ENCODE peak calls at places on chromosomes 6 and 20, in ten cellular contexts. Y, C, E, P, M, U, Z, V, W and K are unnamed samples.

GRCh38 chr6:72689107-72689954 is 67.5 kb downstream of the KCNQ5 start:
- DNase-seq in W (no peak), V (no peak), E (no peak), Z (no peak), Y (no peak), M (no peak), C (no peak), U (no peak), P (no peak), K (no peak)

GRCh38 chr6:134247271-134247833 is 70.6 kb downstream of the SGK1 start:
- DNase-seq in W (no peak), C (no peak), Z (peak), V (peak), E (no peak), P (peak), M (no peak), U (no peak), Y (no peak), K (no peak)

GRCh38 chr6:117397536-117398227 is 28.1 kb downstream of the ROS1 start:
- DNase-seq in Y (no peak), U (peak), M (no peak), P (no peak), E (no peak), C (peak), V (no peak), Z (no peak), W (no peak), K (no peak)

GRCh38 chr20:58447733-58448391 is 58.8 kb downstream of the VAPB start:
- DNase-seq in V (peak), P (peak), W (peak), Y (peak), M (no peak), U (peak), E (no peak), C (peak), Z (no peak), K (peak)

GRCh38 chr20:35663516-35663812 is 1.2 kb downstream of the CPNE1 start:
- DNase-seq in Z (no peak), C (no peak), Y (no peak), V (no peak), U (no peak), E (no peak), W (no peak), M (no peak), P (no peak), K (no peak)

GRCh38 chr6:90008908-90009501 is 114.7 kb downstream of the GJA10 start:
- DNase-seq in M (peak), Y (no peak), U (peak), V (no peak), W (no peak), C (peak), P (no peak), Z (no peak), E (no peak), K (no peak)

GRCh38 chr6:110958332-110959192 is at the start of gene GTF3C6:
- DNase-seq in W (peak), U (peak), M (peak), E (peak), Z (peak), V (peak), Y (peak), C (peak), P (peak), K (peak)

GRCh38 chr20:32285621-32286334 is 8.3 kb downstream of the KIF3B start:
- DNase-seq in Y (no peak), W (no peak), C (peak), P (no peak), Z (no peak), V (no peak), U (no peak), M (no peak), E (peak), K (no peak)

GRCh38 chr6:34829137-34829536 is 37.3 kb downstream of the BLTP3A start:
- DNase-seq in P (no peak), V (no peak), U (no peak), Y (no peak), Z (no peak), W (no peak), M (no peak), E (no peak), C (no peak), K (no peak)

GRCh38 chr6:73169111-73169510 is 56.2 kb downstream of the KHDC1L start:
- DNase-seq in P (no peak), W (no peak), M (no peak), U (peak), E (no peak), V (no peak), Y (no peak), Z (no peak), C (peak), K (no peak)

GRCh38 chr6:162119349-162119748 is 608.2 kb downstream of the PRKN start:
- DNase-seq in W (no peak), Y (peak), M (no peak), U (peak), V (no peak), Z (no peak), E (no peak), P (no peak), C (no peak), K (no peak)

GRCh38 chr6:1383729-1384548 is 5.4 kb upstream of the FOXF2 start:
- DNase-seq in C (no peak), W (no peak), U (no peak), M (no peak), Z (no peak), V (no peak), Y (no peak), E (no peak), P (no peak), K (no peak)

GRCh38 chr20:37278966-37279590 is 10.4 kb upstream of the MANBAL start:
- DNase-seq in Z (no peak), U (no peak), Y (no peak), P (no peak), V (no peak), E (no peak), W (no peak), C (no peak), M (no peak), K (no peak)

GRCh38 chr6:139944131-139944530 is 569.7 kb upstream of the CITED2 start:
- DNase-seq in Z (no peak), C (no peak), V (no peak), Y (no peak), E (no peak), P (no peak), W (no peak), U (no peak), M (no peak), K (no peak)

GRCh38 chr20:37823276-37823980 is 79.5 kb upstream of the VSTM2L start:
- DNase-seq in M (peak), U (no peak), P (no peak), E (no peak), Z (no peak), V (no peak), Y (no peak), W (no peak), C (peak), K (no peak)

GRCh38 chr6:138597336-138597735 is 98.0 kb upstream of the NHSL1 start:
- DNase-seq in P (no peak), W (no peak), C (no peak), M (no peak), U (peak), Y (no peak), E (no peak), Z (no peak), V (no peak), K (no peak)

GRCh38 chr6:108982154-108983113 is 112.2 kb downstream of the SESN1 start:
- DNase-seq in E (no peak), U (no peak), W (no peak), V (no peak), P (no peak), Z (no peak), C (no peak), Y (no peak), M (no peak), K (no peak)

GRCh38 chr6:40723967-40724366 is 136.8 kb upstream of the LRFN2 start:
- DNase-seq in Y (no peak), W (no peak), Z (no peak), M (no peak), P (no peak), U (no peak), C (no peak), E (no peak), V (no peak), K (no peak)

GRCh38 chr6:75855047-75855446 is 106.0 kb downstream of the MYO6 start:
- DNase-seq in V (peak), W (peak), Y (peak), P (no peak), Z (no peak), C (peak), U (peak), E (no peak), M (peak), K (peak)

GRCh38 chr20:44573501-44573869 is 8.9 kb upstream of the PKIG start:
- DNase-seq in Y (no peak), U (no peak), M (no peak), P (no peak), C (no peak), W (no peak), E (no peak), Z (no peak), V (no peak), K (no peak)

GRCh38 chr20:54058420-54059139 is 11.8 kb downstream of the BCAS1 start:
- DNase-seq in C (no peak), Y (no peak), U (no peak), V (no peak), E (no peak), W (no peak), M (no peak), Z (no peak), P (no peak), K (no peak)

GRCh38 chr6:47352169-47352568 is 42.5 kb upstream of the TNFRSF21 start:
- DNase-seq in W (no peak), E (no peak), M (no peak), U (peak), Y (no peak), C (no peak), Z (no peak), V (no peak), P (no peak), K (no peak)

GRCh38 chr6:15264412-15264811 is 18.5 kb downstream of the JARID2 start:
- DNase-seq in C (no peak), E (no peak), W (no peak), V (no peak), M (no peak), U (no peak), P (no peak), Z (no peak), Y (no peak), K (no peak)

GRCh38 chr6:53179961-53180651 is 31.5 kb upstream of the GCM1 start:
- DNase-seq in C (peak), E (peak), Y (no peak), V (peak), P (peak), W (no peak), Z (peak), M (no peak), U (peak), K (no peak)

GRCh38 chr6:55601120-55601519 is 22.1 kb upstream of the HMGCLL1 start:
- DNase-seq in W (no peak), Y (no peak), E (no peak), C (no peak), U (no peak), V (no peak), Z (no peak), M (no peak), P (no peak), K (no peak)

GRCh38 chr6:33297406-33297955 is 1.3 kb downstream of the RGL2 start:
- DNase-seq in U (no peak), Y (no peak), P (no peak), M (no peak), C (no peak), Z (peak), W (no peak), V (no peak), E (no peak), K (no peak)

GRCh38 chr6:25359891-25360290 is 80.7 kb downstream of the CARMIL1 start:
- DNase-seq in M (no peak), E (no peak), Y (no peak), V (no peak), C (no peak), Z (no peak), P (no peak), W (no peak), U (no peak), K (no peak)

GRCh38 chr6:105616521-105616920 is 213.6 kb upstream of the PREP start:
- DNase-seq in C (no peak), W (no peak), Y (no peak), U (no peak), M (no peak), P (no peak), E (no peak), V (no peak), Z (no peak), K (no peak)

GRCh38 chr6:4615891-4616290 is 160.3 kb upstream of the CDYL start:
- DNase-seq in E (no peak), V (no peak), Z (no peak), M (no peak), W (no peak), C (peak), P (no peak), Y (no peak), U (peak), K (no peak)

GRCh38 chr20:21613512-21613911 is 92.0 kb upstream of the PAX1 start:
- DNase-seq in Z (no peak), C (no peak), U (no peak), Y (peak), W (no peak), E (peak), M (no peak), V (peak), P (no peak), K (no peak)

GRCh38 chr6:82861121-82861520 is 204.5 kb downstream of the UBE3D start:
- DNase-seq in E (no peak), Y (no peak), U (no peak), P (no peak), M (no peak), Z (no peak), W (no peak), V (no peak), C (peak), K (no peak)

GRCh38 chr6:4212588-4212987 is 77.2 kb upstream of the ECI2 start:
- DNase-seq in Y (no peak), E (no peak), Z (no peak), V (no peak), C (no peak), W (no peak), M (no peak), P (no peak), U (peak), K (no peak)

GRCh38 chr20:51569815-51570741 is 27.6 kb upstream of the NFATC2 start:
- DNase-seq in V (peak), Z (no peak), U (no peak), M (no peak), E (no peak), W (no peak), P (no peak), C (peak), Y (no peak), K (no peak)

GRCh38 chr6:31180500-31180899 is 10.0 kb upstream of the POU5F1 start:
- DNase-seq in C (no peak), P (no peak), Z (peak), M (no peak), E (no peak), W (peak), V (no peak), U (peak), Y (peak), K (no peak)

GRCh38 chr20:47543006-47543431 is 41.3 kb downstream of the NCOA3 start:
- DNase-seq in U (no peak), Z (no peak), V (no peak), E (no peak), M (no peak), P (no peak), W (no peak), C (peak), Y (no peak), K (no peak)

GRCh38 chr6:9563996-9564395 is 850.9 kb downstream of the TFAP2A start:
- DNase-seq in P (no peak), W (no peak), Z (no peak), U (no peak), V (no peak), M (peak), C (no peak), Y (no peak), E (no peak), K (no peak)

GRCh38 chr6:40695750-40696415 is 108.7 kb upstream of the LRFN2 start:
- DNase-seq in P (no peak), Z (peak), M (no peak), W (no peak), Y (peak), E (no peak), U (no peak), V (peak), C (no peak), K (no peak)